ENCODE peak calls at places on chromosomes 3 and 15, in six cellular contexts. H is fibroblast of lung, O is GM19239, R is IMR-90, N is hypothalamus, Z is glomerular endothelial cell. F is an unnamed sample.

GRCh38 chr3:15563190-15563589 is 38.2 kb downstream of the HACL1 start:
- DNase-seq in H (no peak), O (no peak), R (peak; percentile 6), N (no peak), Z (no peak), F (no peak)

GRCh38 chr3:146156801-146157310 is 4.1 kb downstream of the PLOD2 start:
- DNase-seq in H (no peak), O (no peak), R (no peak), N (no peak), Z (no peak), F (no peak)

GRCh38 chr3:30282052-30282708 is 324.2 kb upstream of the TGFBR2 start:
- DNase-seq in H (peak; percentile 64), O (no peak), R (peak; percentile 93), N (no peak), Z (no peak), F (no peak)

GRCh38 chr3:126996905-126997304 is 14.0 kb downstream of the PLXNA1 start:
- DNase-seq in H (no peak), O (no peak), R (peak; percentile 15), N (no peak), Z (no peak), F (no peak)

GRCh38 chr15:92803852-92804609 is 96.1 kb upstream of the CHD2 start:
- DNase-seq in H (peak; percentile 100), O (no peak), R (peak; percentile 100), N (no peak), Z (no peak), F (peak; percentile 49)

GRCh38 chr15:56472278-56472677 is 7.3 kb upstream of the MNS1 start:
- DNase-seq in H (no peak), O (no peak), R (no peak), N (no peak), Z (no peak), F (no peak)

GRCh38 chr3:52897130-52898109 is at the start of gene STIMATE:
- DNase-seq in H (peak; percentile 71), O (peak; percentile 96), R (peak; percentile 73), N (peak; percentile 64), Z (no peak), F (peak; percentile 97)

GRCh38 chr3:105274958-105275357 is 91.8 kb upstream of the ALCAM start:
- DNase-seq in H (peak; percentile 4), O (no peak), R (peak; percentile 49), N (no peak), Z (no peak), F (no peak)

GRCh38 chr3:59167756-59168155 is 117.9 kb upstream of the CFAP20DC start:
- DNase-seq in H (no peak), O (no peak), R (no peak), N (no peak), Z (no peak), F (no peak)

GRCh38 chr15:67845974-67846373 is 6.1 kb upstream of the RNU6-1 start:
- DNase-seq in H (no peak), O (no peak), R (no peak), N (no peak), Z (no peak), F (no peak)

GRCh38 chr3:58200846-58201355 is 9.9 kb downstream of the DNASE1L3 start:
- DNase-seq in H (no peak), O (no peak), R (no peak), N (no peak), Z (no peak), F (peak; percentile 18)

GRCh38 chr3:14404396-14405119 is 2.2 kb downstream of the SLC6A6 start:
- DNase-seq in H (no peak), O (no peak), R (no peak), N (no peak), Z (no peak), F (no peak)

GRCh38 chr15:83207622-83208356 is at the start of gene HDGFL3:
- DNase-seq in H (peak; percentile 65), O (no peak), R (peak; percentile 39), N (peak; percentile 23), Z (no peak), F (peak; percentile 62)

GRCh38 chr3:185423178-185423577 is 60.2 kb downstream of the MAP3K13 start:
- DNase-seq in H (peak; percentile 5), O (no peak), R (peak; percentile 35), N (no peak), Z (no peak), F (peak; percentile 24)

GRCh38 chr3:169999433-169999832 is 32.8 kb downstream of the SEC62 start:
- DNase-seq in H (no peak), O (peak; percentile 9), R (no peak), N (no peak), Z (no peak), F (peak; percentile 52)

GRCh38 chr3:107993771-107994170 is 97.1 kb downstream of the CD47 start:
- DNase-seq in H (no peak), O (no peak), R (peak; percentile 22), N (no peak), Z (no peak), F (no peak)

GRCh38 chr3:58666683-58667082 is at the start of gene FAM3D:
- DNase-seq in H (no peak), O (no peak), R (no peak), N (no peak), Z (no peak), F (no peak)

GRCh38 chr3:79038636-79039035 is 729.2 kb downstream of the ROBO1 start:
- DNase-seq in H (no peak), O (no peak), R (no peak), N (no peak), Z (no peak), F (no peak)

GRCh38 chr15:37094542-37095196 is 5.7 kb downstream of the MEIS2 start:
- DNase-seq in H (no peak), O (no peak), R (peak; percentile 31), N (no peak), Z (no peak), F (no peak)

GRCh38 chr15:25243800-25244097 is 195.1 kb downstream of the UBE3A start:
- DNase-seq in H (no peak), O (no peak), R (no peak), N (no peak), Z (no peak), F (no peak)

GRCh38 chr3:43995078-43995928 is 246.4 kb upstream of the TOPAZ1 start:
- DNase-seq in H (peak; percentile 27), O (no peak), R (no peak), N (no peak), Z (no peak), F (peak; percentile 70)

GRCh38 chr15:68682330-68682729 is 103.5 kb downstream of the CORO2B start:
- DNase-seq in H (no peak), O (no peak), R (no peak), N (no peak), Z (no peak), F (no peak)

GRCh38 chr15:40310001-40310959 is 2.5 kb upstream of the PLCB2 start:
- DNase-seq in H (peak; percentile 42), O (no peak), R (peak; percentile 33), N (no peak), Z (no peak), F (peak; percentile 69)

GRCh38 chr15:65066001-65066634 is 1.7 kb downstream of the RASL12 start:
- DNase-seq in H (no peak), O (no peak), R (peak; percentile 36), N (no peak), Z (no peak), F (no peak)

GRCh38 chr3:131083190-131083863 is 56.6 kb downstream of the NEK11 start:
- DNase-seq in H (peak; percentile 47), O (no peak), R (no peak), N (peak; percentile 88), Z (no peak), F (no peak)

GRCh38 chr3:147378186-147378503 is 28.2 kb downstream of the ZIC4 start:
- DNase-seq in H (no peak), O (no peak), R (no peak), N (no peak), Z (no peak), F (no peak)

GRCh38 chr3:71710906-71711494 is 14.2 kb downstream of the EIF4E3 start:
- DNase-seq in H (peak; percentile 72), O (peak; percentile 23), R (peak; percentile 66), N (no peak), Z (no peak), F (peak; percentile 73)

GRCh38 chr15:71709808-71710418 is 100.4 kb upstream of the NR2E3 start:
- DNase-seq in H (no peak), O (no peak), R (no peak), N (no peak), Z (no peak), F (no peak)

F was measured in GM13976.